ENCODE peak calls at places on chromosomes 12 and 14, in nine cellular contexts. D is endothelial cell of umbilical vein, F is EL, A is bronchial epithelial cell, J is fibroblast of the aortic adventitia, C is type B pancreatic cell, N is activated T-cell treated with anti-CD3 and anti-CD28 coated beads for 1 hour, Y is Calu3, K is NCI-H1694. V is an unnamed sample.
A peak's percentile ranks its signal among the peaks of the same experiment; 100 is the strongest.

GRCh38 chr14:88542857-88543795 is 11.7 kb downstream of the PTPN21 start:
- DNase-seq in D (no peak), F (no peak), A (no peak), J (no peak), C (no peak), N (no peak), Y (no peak), K (no peak), V (no peak)

GRCh38 chr12:119006749-119007148 is 25.4 kb downstream of the SRRM4 start:
- DNase-seq in D (no peak), F (no peak), A (no peak), J (no peak), C (no peak), N (no peak), Y (no peak), K (peak; percentile 73), V (no peak)

GRCh38 chr12:53862831-53863230 is 75.8 kb upstream of the HOXC13 start:
- DNase-seq in D (no peak), F (peak; percentile 69), A (peak; percentile 86), J (peak; percentile 12), C (no peak), N (no peak), Y (no peak), K (no peak), V (no peak)

GRCh38 chr12:90712671-90713070 is 242.3 kb downstream of the CCER1 start:
- DNase-seq in D (peak; percentile 48), F (peak; percentile 52), A (peak; percentile 5), J (no peak), C (no peak), N (no peak), Y (no peak), K (no peak), V (peak; percentile 3)

GRCh38 chr12:121391619-121392324 is 8.1 kb upstream of the RNF34 start:
- DNase-seq in D (no peak), F (peak; percentile 50), A (no peak), J (peak; percentile 66), C (no peak), N (no peak), Y (no peak), K (no peak), V (peak; percentile 76)

GRCh38 chr14:50290306-50290705 is 21.7 kb downstream of the L2HGDH start:
- DNase-seq in D (no peak), F (no peak), A (no peak), J (no peak), C (no peak), N (no peak), Y (no peak), K (no peak), V (no peak)

GRCh38 chr12:124233041-124233836 is 61.7 kb upstream of the RFLNA start:
- DNase-seq in D (peak; percentile 82), F (peak; percentile 95), A (peak; percentile 76), J (peak; percentile 97), C (no peak), N (no peak), Y (no peak), K (no peak), V (peak; percentile 92)

GRCh38 chr12:14841761-14842160 is 1.6 kb downstream of the ART4 start:
- DNase-seq in D (peak; percentile 93), F (peak; percentile 86), A (peak; percentile 83), J (peak; percentile 63), C (no peak), N (no peak), Y (peak; percentile 41), K (no peak), V (peak; percentile 84)